ENCODE peak calls at places on chromosomes 5 and 9, in eight cellular contexts. One of them, this sample, is unnamed.

GRCh38 chr5:123036391-123037103 is at the start of gene PPIC:
- DNase-seq in BE2C: peak
- DNase-seq in cardiac muscle cell: peak
- DNase-seq in colonic mucosa: peak
- DNase-seq in AG10803: peak
- DNase-seq in brain microvascular endothelial cell: peak
- DNase-seq in tibial artery: peak
- DNase-seq in lung: peak
- DNase-seq in this sample: peak

GRCh38 chr9:96150324-96151023 is 151.5 kb downstream of the HSD17B3 start:
- DNase-seq in BE2C: no peak
- DNase-seq in cardiac muscle cell: no peak
- DNase-seq in colonic mucosa: no peak
- DNase-seq in AG10803: no peak
- DNase-seq in brain microvascular endothelial cell: no peak
- DNase-seq in tibial artery: no peak
- DNase-seq in lung: no peak
- DNase-seq in this sample: no peak

GRCh38 chr9:18747590-18747989 is 273.6 kb downstream of the ADAMTSL1 start:
- DNase-seq in BE2C: no peak
- DNase-seq in cardiac muscle cell: no peak
- DNase-seq in colonic mucosa: peak
- DNase-seq in AG10803: peak
- DNase-seq in brain microvascular endothelial cell: no peak
- DNase-seq in tibial artery: no peak
- DNase-seq in lung: no peak
- DNase-seq in this sample: peak

GRCh38 chr9:129761293-129761900 is 8.6 kb upstream of the PTGES start:
- DNase-seq in BE2C: no peak
- DNase-seq in cardiac muscle cell: no peak
- DNase-seq in colonic mucosa: peak
- DNase-seq in AG10803: peak
- DNase-seq in brain microvascular endothelial cell: peak
- DNase-seq in tibial artery: no peak
- DNase-seq in lung: peak
- DNase-seq in this sample: peak

GRCh38 chr5:122805481-122805880 is 30.6 kb downstream of the SNX2 start:
- DNase-seq in BE2C: no peak
- DNase-seq in cardiac muscle cell: no peak
- DNase-seq in colonic mucosa: no peak
- DNase-seq in AG10803: peak
- DNase-seq in brain microvascular endothelial cell: peak
- DNase-seq in tibial artery: no peak
- DNase-seq in lung: no peak
- DNase-seq in this sample: peak

GRCh38 chr5:95644351-95645042 is 2.1 kb upstream of the RFESD start:
- DNase-seq in BE2C: peak
- DNase-seq in cardiac muscle cell: peak
- DNase-seq in colonic mucosa: peak
- DNase-seq in AG10803: peak
- DNase-seq in brain microvascular endothelial cell: peak
- DNase-seq in tibial artery: peak
- DNase-seq in lung: peak
- DNase-seq in this sample: peak

GRCh38 chr5:40481226-40481625 is 198.5 kb upstream of the PTGER4 start:
- DNase-seq in BE2C: no peak
- DNase-seq in cardiac muscle cell: no peak
- DNase-seq in colonic mucosa: no peak
- DNase-seq in AG10803: no peak
- DNase-seq in brain microvascular endothelial cell: no peak
- DNase-seq in tibial artery: no peak
- DNase-seq in lung: no peak
- DNase-seq in this sample: no peak

GRCh38 chr5:125085797-125086505 is 339.5 kb upstream of the ZNF608 start:
- DNase-seq in BE2C: no peak
- DNase-seq in cardiac muscle cell: no peak
- DNase-seq in colonic mucosa: no peak
- DNase-seq in AG10803: no peak
- DNase-seq in brain microvascular endothelial cell: no peak
- DNase-seq in tibial artery: no peak
- DNase-seq in lung: no peak
- DNase-seq in this sample: no peak

GRCh38 chr9:136514022-136514714 is 31.3 kb upstream of the SEC16A start:
- DNase-seq in BE2C: no peak
- DNase-seq in cardiac muscle cell: no peak
- DNase-seq in colonic mucosa: no peak
- DNase-seq in AG10803: no peak
- DNase-seq in brain microvascular endothelial cell: no peak
- DNase-seq in tibial artery: no peak
- DNase-seq in lung: no peak
- DNase-seq in this sample: no peak

GRCh38 chr9:92543972-92544371 is 8.2 kb upstream of the ECM2 start:
- DNase-seq in BE2C: no peak
- DNase-seq in cardiac muscle cell: no peak
- DNase-seq in colonic mucosa: no peak
- DNase-seq in AG10803: no peak
- DNase-seq in brain microvascular endothelial cell: no peak
- DNase-seq in tibial artery: no peak
- DNase-seq in lung: no peak
- DNase-seq in this sample: no peak

GRCh38 chr5:38994329-38994927 is 79.8 kb downstream of the RICTOR start:
- DNase-seq in BE2C: peak
- DNase-seq in cardiac muscle cell: peak
- DNase-seq in colonic mucosa: peak
- DNase-seq in AG10803: peak
- DNase-seq in brain microvascular endothelial cell: peak
- DNase-seq in tibial artery: no peak
- DNase-seq in lung: peak
- DNase-seq in this sample: peak

GRCh38 chr9:92804727-92805126 is 40.1 kb upstream of the BICD2 start:
- DNase-seq in BE2C: no peak
- DNase-seq in cardiac muscle cell: no peak
- DNase-seq in colonic mucosa: no peak
- DNase-seq in AG10803: peak
- DNase-seq in brain microvascular endothelial cell: no peak
- DNase-seq in tibial artery: no peak
- DNase-seq in lung: peak
- DNase-seq in this sample: no peak

GRCh38 chr9:117679425-117679824 is 24.8 kb upstream of the TLR4 start:
- DNase-seq in BE2C: no peak
- DNase-seq in cardiac muscle cell: no peak
- DNase-seq in colonic mucosa: no peak
- DNase-seq in AG10803: no peak
- DNase-seq in brain microvascular endothelial cell: no peak
- DNase-seq in tibial artery: no peak
- DNase-seq in lung: no peak
- DNase-seq in this sample: peak

GRCh38 chr5:112548246-112548982 is 129.3 kb upstream of the EPB41L4A start:
- DNase-seq in BE2C: no peak
- DNase-seq in cardiac muscle cell: peak
- DNase-seq in colonic mucosa: no peak
- DNase-seq in AG10803: peak
- DNase-seq in brain microvascular endothelial cell: peak
- DNase-seq in tibial artery: no peak
- DNase-seq in lung: no peak
- DNase-seq in this sample: peak

GRCh38 chr9:87322840-87323635 is 174.6 kb upstream of the DAPK1 start:
- DNase-seq in BE2C: no peak
- DNase-seq in cardiac muscle cell: no peak
- DNase-seq in colonic mucosa: no peak
- DNase-seq in AG10803: peak
- DNase-seq in brain microvascular endothelial cell: no peak
- DNase-seq in tibial artery: no peak
- DNase-seq in lung: no peak
- DNase-seq in this sample: peak

GRCh38 chr5:10985711-10986110 is 224.7 kb upstream of the DAP start:
- DNase-seq in BE2C: no peak
- DNase-seq in cardiac muscle cell: no peak
- DNase-seq in colonic mucosa: no peak
- DNase-seq in AG10803: no peak
- DNase-seq in brain microvascular endothelial cell: no peak
- DNase-seq in tibial artery: no peak
- DNase-seq in lung: no peak
- DNase-seq in this sample: no peak

GRCh38 chr5:134948929-134949328 is 18.8 kb upstream of the CATSPER3 start:
- DNase-seq in BE2C: peak
- DNase-seq in cardiac muscle cell: no peak
- DNase-seq in colonic mucosa: peak
- DNase-seq in AG10803: peak
- DNase-seq in brain microvascular endothelial cell: peak
- DNase-seq in tibial artery: no peak
- DNase-seq in lung: no peak
- DNase-seq in this sample: peak

GRCh38 chr5:119063579-119064379 is 7.1 kb upstream of the DMXL1 start:
- DNase-seq in BE2C: no peak
- DNase-seq in cardiac muscle cell: no peak
- DNase-seq in colonic mucosa: peak
- DNase-seq in AG10803: peak
- DNase-seq in brain microvascular endothelial cell: no peak
- DNase-seq in tibial artery: no peak
- DNase-seq in lung: no peak
- DNase-seq in this sample: peak

GRCh38 chr9:115985657-115986056 is 167.9 kb upstream of the PAPPA start:
- DNase-seq in BE2C: no peak
- DNase-seq in cardiac muscle cell: no peak
- DNase-seq in colonic mucosa: no peak
- DNase-seq in AG10803: peak
- DNase-seq in brain microvascular endothelial cell: no peak
- DNase-seq in tibial artery: no peak
- DNase-seq in lung: no peak
- DNase-seq in this sample: no peak

GRCh38 chr5:58042933-58043606 is 416.8 kb downstream of the PLK2 start:
- DNase-seq in BE2C: no peak
- DNase-seq in cardiac muscle cell: no peak
- DNase-seq in colonic mucosa: peak
- DNase-seq in AG10803: no peak
- DNase-seq in brain microvascular endothelial cell: peak
- DNase-seq in tibial artery: no peak
- DNase-seq in lung: no peak
- DNase-seq in this sample: peak

GRCh38 chr5:98470747-98471146 is 302.7 kb upstream of the RGMB start:
- DNase-seq in BE2C: no peak
- DNase-seq in cardiac muscle cell: no peak
- DNase-seq in colonic mucosa: no peak
- DNase-seq in AG10803: no peak
- DNase-seq in brain microvascular endothelial cell: no peak
- DNase-seq in tibial artery: no peak
- DNase-seq in lung: no peak
- DNase-seq in this sample: no peak

DNA sequence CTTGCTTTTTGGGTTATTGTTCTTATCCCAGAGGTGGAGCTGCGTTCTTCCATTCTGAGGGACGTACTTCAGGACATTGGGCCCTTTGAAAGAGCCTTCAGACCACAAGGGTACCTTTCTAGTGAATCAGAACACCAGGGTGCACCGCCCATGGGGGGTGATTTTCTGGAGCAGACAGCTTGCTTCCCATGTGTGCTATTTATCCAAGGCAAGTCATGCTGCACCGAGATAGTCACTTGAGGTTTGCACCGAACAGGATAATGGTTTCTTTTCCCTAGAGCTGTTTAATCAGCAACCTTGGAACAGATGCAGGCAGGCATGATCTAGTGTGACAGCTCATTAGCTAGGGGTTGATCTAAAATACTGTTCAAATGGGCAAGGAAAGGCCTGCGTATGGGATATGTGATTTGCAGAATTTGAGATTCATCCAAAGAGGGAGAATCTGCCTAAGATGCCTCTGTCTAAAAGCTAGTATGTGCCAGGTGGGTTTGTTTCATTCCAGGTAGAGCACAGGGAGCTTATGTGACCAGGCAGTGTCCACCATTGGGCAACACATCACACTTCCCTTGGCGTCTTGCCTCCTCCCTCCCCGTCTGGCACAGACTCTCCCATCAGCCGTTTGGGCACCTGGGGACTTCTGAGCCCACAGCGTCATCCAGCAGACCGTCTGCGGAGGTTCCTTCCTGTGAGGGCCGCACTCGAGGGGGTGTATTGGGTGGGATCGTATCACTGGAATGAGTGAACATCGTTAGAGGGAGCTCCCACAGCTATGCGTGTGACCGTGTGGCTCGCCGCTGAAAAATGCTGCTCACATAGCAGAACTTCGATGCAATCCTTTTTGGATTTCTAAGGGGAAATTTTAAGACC is 23.0 kb downstream of the ABL1 start:
- DNase-seq in BE2C: no peak
- DNase-seq in cardiac muscle cell: no peak
- DNase-seq in colonic mucosa: no peak
- DNase-seq in AG10803: peak
- DNase-seq in brain microvascular endothelial cell: peak
- DNase-seq in tibial artery: peak
- DNase-seq in lung: no peak
- DNase-seq in this sample: peak
- H3K4me3 ChIP-seq in BE2C: no peak
- H3K4me3 ChIP-seq in cardiac muscle cell: no peak
- H3K4me3 ChIP-seq in colonic mucosa: no peak
- H3K4me3 ChIP-seq in AG10803: no peak
- H3K4me3 ChIP-seq in brain microvascular endothelial cell: no peak
- H3K4me3 ChIP-seq in tibial artery: no peak
- H3K4me3 ChIP-seq in lung: no peak
- H3K4me3 ChIP-seq in this sample: peak

DNA sequence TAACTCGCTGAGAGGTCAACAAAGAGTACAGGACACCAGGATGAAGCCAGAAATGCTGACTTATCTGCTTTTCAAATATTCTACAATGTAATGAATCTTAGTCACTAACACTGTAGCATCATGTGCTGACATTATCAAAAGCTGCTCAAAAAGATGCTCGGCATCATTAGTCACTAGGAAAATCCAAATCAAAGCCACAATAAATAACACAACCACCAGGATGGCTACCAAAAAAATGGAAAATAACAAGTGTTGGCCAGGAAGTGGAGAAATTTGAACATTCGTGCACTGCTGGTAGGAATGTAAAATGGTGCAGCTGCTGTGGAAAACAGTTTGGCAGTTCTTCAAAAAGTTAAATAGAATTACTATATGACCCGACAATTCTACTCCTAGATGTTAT is 269.1 kb downstream of the GLIS3 start:
- DNase-seq in BE2C: no peak
- DNase-seq in cardiac muscle cell: no peak
- DNase-seq in colonic mucosa: no peak
- DNase-seq in AG10803: no peak
- DNase-seq in brain microvascular endothelial cell: peak
- DNase-seq in tibial artery: no peak
- DNase-seq in lung: no peak
- DNase-seq in this sample: no peak
- H3K4me3 ChIP-seq in BE2C: no peak
- H3K4me3 ChIP-seq in cardiac muscle cell: no peak
- H3K4me3 ChIP-seq in colonic mucosa: no peak
- H3K4me3 ChIP-seq in AG10803: no peak
- H3K4me3 ChIP-seq in brain microvascular endothelial cell: no peak
- H3K4me3 ChIP-seq in tibial artery: no peak
- H3K4me3 ChIP-seq in lung: no peak
- H3K4me3 ChIP-seq in this sample: no peak

GRCh38 chr9:133162802-133163558 is 734 bp downstream of the GBGT1 start:
- DNase-seq in BE2C: no peak
- DNase-seq in cardiac muscle cell: no peak
- DNase-seq in colonic mucosa: peak
- DNase-seq in AG10803: no peak
- DNase-seq in brain microvascular endothelial cell: no peak
- DNase-seq in tibial artery: no peak
- DNase-seq in lung: no peak
- DNase-seq in this sample: no peak
- H3K4me3 ChIP-seq in BE2C: peak
- H3K4me3 ChIP-seq in cardiac muscle cell: peak
- H3K4me3 ChIP-seq in colonic mucosa: peak
- H3K4me3 ChIP-seq in AG10803: peak
- H3K4me3 ChIP-seq in brain microvascular endothelial cell: peak
- H3K4me3 ChIP-seq in tibial artery: peak
- H3K4me3 ChIP-seq in lung: peak
- H3K4me3 ChIP-seq in this sample: peak

GRCh38 chr5:160467555-160468418 is 46.1 kb downstream of the PTTG1 start:
- DNase-seq in BE2C: peak
- DNase-seq in cardiac muscle cell: no peak
- DNase-seq in colonic mucosa: peak
- DNase-seq in AG10803: peak
- DNase-seq in brain microvascular endothelial cell: peak
- DNase-seq in tibial artery: peak
- DNase-seq in lung: peak
- DNase-seq in this sample: peak
- H3K4me3 ChIP-seq in BE2C: no peak
- H3K4me3 ChIP-seq in cardiac muscle cell: no peak
- H3K4me3 ChIP-seq in colonic mucosa: peak
- H3K4me3 ChIP-seq in AG10803: peak
- H3K4me3 ChIP-seq in brain microvascular endothelial cell: peak
- H3K4me3 ChIP-seq in tibial artery: peak
- H3K4me3 ChIP-seq in lung: peak
- H3K4me3 ChIP-seq in this sample: no peak

This sample was measured in fibroblast of the aortic adventitia.